ENCODE peak calls at places on chromosomes 3 and 15, in ten cellular contexts. J, W, M, B, F, D, E, C, L and Q are unnamed samples.

GRCh38 chr3:197701851-197702250 is 34.9 kb downstream of the RUBCN start:
- DNase-seq in J (no peak), W (no peak), M (no peak), B (no peak), F (no peak), D (no peak), E (no peak), C (no peak), L (no peak), Q (no peak)

GRCh38 chr3:36969540-36970432 is 23.1 kb downstream of the EPM2AIP1 start:
- DNase-seq in J (peak), W (peak), M (no peak), B (no peak), F (peak), D (peak), E (peak), C (peak), L (no peak), Q (peak)

GRCh38 chr3:129626744-129627349 is 20.4 kb upstream of the PLXND1 start:
- DNase-seq in J (peak), W (peak), M (peak), B (peak), F (peak), D (peak), E (peak), C (no peak), L (no peak), Q (no peak)

GRCh38 chr3:115403791-115404190 is 219.5 kb upstream of the GAP43 start:
- DNase-seq in J (no peak), W (no peak), M (no peak), B (no peak), F (peak), D (no peak), E (no peak), C (no peak), L (no peak), Q (no peak)

GRCh38 chr3:177610262-177610661 is 413.0 kb upstream of the TBL1XR1 start:
- DNase-seq in J (no peak), W (no peak), M (no peak), B (no peak), F (peak), D (no peak), E (no peak), C (no peak), L (no peak), Q (peak)

GRCh38 chr3:50350213-50350526 is 405 bp downstream of the NPRL2 start:
- DNase-seq in J (no peak), W (no peak), M (no peak), B (no peak), F (no peak), D (no peak), E (no peak), C (no peak), L (no peak), Q (no peak)

GRCh38 chr15:83380682-83381081 is 66.5 kb upstream of the SH3GL3 start:
- DNase-seq in J (peak), W (peak), M (no peak), B (peak), F (peak), D (no peak), E (peak), C (peak), L (no peak), Q (no peak)

GRCh38 chr3:141274411-141275031 is 42.9 kb downstream of the PXYLP1 start:
- DNase-seq in J (no peak), W (no peak), M (no peak), B (no peak), F (no peak), D (no peak), E (no peak), C (no peak), L (no peak), Q (no peak)

GRCh38 chr3:157081681-157082210 is 78.2 kb downstream of the CCNL1 start:
- DNase-seq in J (peak), W (peak), M (no peak), B (peak), F (peak), D (peak), E (peak), C (peak), L (peak), Q (peak)

GRCh38 chr3:179151474-179151873 is 3.3 kb downstream of the PIK3CA start:
- DNase-seq in J (no peak), W (no peak), M (no peak), B (no peak), F (no peak), D (no peak), E (no peak), C (no peak), L (no peak), Q (no peak)
- H3K4me3 ChIP-seq in J (no peak), W (no peak), M (no peak), B (no peak), F (no peak), D (no peak), E (no peak), C (no peak), L (no peak), Q (no peak)

DNA sequence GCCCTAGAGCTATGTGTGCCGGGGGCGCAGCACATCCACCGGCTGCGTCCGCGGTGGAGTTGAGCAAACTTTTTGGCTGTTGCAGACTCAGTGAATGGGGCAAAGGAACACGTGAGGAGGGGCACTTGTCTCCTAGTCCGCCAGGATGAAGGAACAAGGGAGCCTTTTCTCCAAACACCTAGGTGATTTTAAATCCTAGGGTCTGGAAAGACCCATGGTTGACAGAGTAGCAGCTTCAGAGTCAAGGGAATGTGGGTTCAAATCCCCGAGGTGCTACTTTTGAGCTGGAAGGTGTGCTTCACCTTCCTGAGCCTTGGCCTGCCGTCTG is 648 bp downstream of the ACAN start:
- DNase-seq in J (no peak), W (no peak), M (no peak), B (no peak), F (no peak), D (no peak), E (no peak), C (no peak), L (no peak), Q (no peak)
- H3K4me3 ChIP-seq in J (no peak), W (peak), M (peak), B (no peak), F (no peak), D (no peak), E (no peak), C (no peak), L (no peak), Q (peak)

GRCh38 chr3:6719999-6720398 is 140.9 kb upstream of the GRM7 start:
- DNase-seq in J (no peak), W (no peak), M (no peak), B (no peak), F (no peak), D (no peak), E (no peak), C (no peak), L (no peak), Q (no peak)

GRCh38 chr3:6717026-6717943 is 143.6 kb upstream of the GRM7 start:
- DNase-seq in J (no peak), W (no peak), M (no peak), B (no peak), F (no peak), D (no peak), E (no peak), C (no peak), L (no peak), Q (no peak)

GRCh38 chr3:6721496-6721895 is 139.4 kb upstream of the GRM7 start:
- DNase-seq in J (no peak), W (no peak), M (no peak), B (no peak), F (no peak), D (no peak), E (no peak), C (no peak), L (no peak), Q (no peak)

GRCh38 chr3:6716374-6716773 is 144.5 kb upstream of the GRM7 start:
- DNase-seq in J (no peak), W (no peak), M (no peak), B (no peak), F (no peak), D (no peak), E (no peak), C (no peak), L (no peak), Q (no peak)
- H3K4me3 ChIP-seq in J (no peak), W (no peak), M (no peak), B (no peak), F (no peak), D (no peak), E (no peak), C (no peak), L (no peak), Q (no peak)

GRCh38 chr3:29283297-29283681 is 2.4 kb downstream of the RBMS3 start:
- DNase-seq in J (no peak), W (peak), M (no peak), B (no peak), F (no peak), D (no peak), E (no peak), C (no peak), L (no peak), Q (no peak)
- H3K4me3 ChIP-seq in J (peak), W (peak), M (peak), B (peak), F (no peak), D (no peak), E (peak), C (peak), L (peak), Q (no peak)

GRCh38 chr3:73723596-73723995 is 98.9 kb upstream of the PDZRN3 start:
- DNase-seq in J (no peak), W (no peak), M (no peak), B (no peak), F (no peak), D (no peak), E (no peak), C (no peak), L (no peak), Q (no peak)

GRCh38 chr3:73718326-73719110 is 93.8 kb upstream of the PDZRN3 start:
- DNase-seq in J (no peak), W (no peak), M (no peak), B (no peak), F (no peak), D (no peak), E (peak), C (no peak), L (no peak), Q (no peak)

GRCh38 chr3:73719413-73719831 is 94.7 kb upstream of the PDZRN3 start:
- DNase-seq in J (no peak), W (peak), M (no peak), B (no peak), F (no peak), D (no peak), E (peak), C (no peak), L (peak), Q (no peak)

GRCh38 chr3:73716418-73716817 is 91.7 kb upstream of the PDZRN3 start:
- DNase-seq in J (no peak), W (peak), M (no peak), B (no peak), F (no peak), D (no peak), E (peak), C (no peak), L (peak), Q (no peak)

DNA sequence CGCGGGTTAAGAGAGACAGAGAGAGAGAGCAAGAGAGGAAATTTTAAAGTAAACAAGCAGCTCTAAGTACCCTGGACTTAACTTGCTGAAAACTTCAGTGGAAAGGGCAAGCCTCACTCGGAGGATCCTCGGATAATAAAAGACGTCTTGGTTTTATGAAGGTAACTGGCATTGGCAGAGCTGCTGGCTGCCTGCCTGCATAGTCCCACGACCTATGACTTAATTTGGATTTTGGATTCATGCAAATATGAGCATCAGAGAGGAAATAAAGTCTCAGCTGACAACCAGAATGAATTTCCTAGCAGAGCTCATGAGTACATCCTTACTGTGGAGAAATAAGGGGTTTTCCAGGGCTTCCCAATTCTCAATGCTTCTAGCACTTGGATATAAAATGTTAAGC is 95.1 kb upstream of the PDZRN3 start:
- DNase-seq in J (no peak), W (peak), M (no peak), B (peak), F (no peak), D (no peak), E (peak), C (no peak), L (peak), Q (no peak)
- H3K4me3 ChIP-seq in J (no peak), W (peak), M (peak), B (no peak), F (no peak), D (no peak), E (peak), C (no peak), L (no peak), Q (no peak)

GRCh38 chr3:9406856-9407626 is 9.6 kb downstream of the SETD5 start:
- DNase-seq in J (no peak), W (no peak), M (no peak), B (no peak), F (no peak), D (no peak), E (no peak), C (no peak), L (no peak), Q (no peak)

GRCh38 chr3:9405756-9406155 is 8.3 kb downstream of the SETD5 start:
- DNase-seq in J (no peak), W (no peak), M (no peak), B (no peak), F (no peak), D (no peak), E (no peak), C (no peak), L (no peak), Q (no peak)

GRCh38 chr3:9403463-9403862 is 6.0 kb downstream of the SETD5 start:
- DNase-seq in J (no peak), W (no peak), M (no peak), B (no peak), F (no peak), D (no peak), E (no peak), C (no peak), L (no peak), Q (no peak)

GRCh38 chr3:9402410-9403228 is 5.2 kb downstream of the SETD5 start:
- DNase-seq in J (no peak), W (peak), M (no peak), B (peak), F (peak), D (no peak), E (peak), C (no peak), L (no peak), Q (peak)

DNA sequence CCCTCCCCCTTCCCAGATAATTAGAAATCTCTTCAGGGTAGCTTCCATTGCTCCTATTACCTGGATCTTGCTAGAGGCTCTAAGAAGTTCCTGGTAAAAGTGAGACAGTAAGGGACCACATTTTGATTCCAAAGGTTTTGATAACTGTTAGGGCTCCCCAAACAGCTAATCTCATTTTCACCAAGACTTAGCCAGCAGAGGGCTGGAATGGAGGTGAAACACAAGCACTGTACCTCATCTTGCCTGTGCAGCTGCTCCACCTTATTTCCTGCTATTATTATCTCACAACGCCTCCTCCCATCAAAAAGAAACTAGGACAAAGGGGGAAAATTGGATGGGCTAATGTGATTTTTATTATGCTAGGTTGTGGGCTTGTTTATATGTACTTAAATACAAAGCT is 7.3 kb downstream of the SETD5 start:
- DNase-seq in J (peak), W (no peak), M (no peak), B (no peak), F (no peak), D (no peak), E (no peak), C (no peak), L (no peak), Q (no peak)
- H3K4me3 ChIP-seq in J (no peak), W (no peak), M (peak), B (no peak), F (no peak), D (no peak), E (no peak), C (no peak), L (no peak), Q (no peak)

GRCh38 chr3:170869240-170869592 is 779 bp downstream of the RPL22L1 start:
- DNase-seq in J (peak), W (no peak), M (no peak), B (peak), F (no peak), D (no peak), E (no peak), C (no peak), L (no peak), Q (no peak)

GRCh38 chr3:170868577-170869239 is 1.3 kb downstream of the RPL22L1 start:
- DNase-seq in J (no peak), W (no peak), M (no peak), B (no peak), F (no peak), D (no peak), E (no peak), C (no peak), L (no peak), Q (no peak)

GRCh38 chr3:170867143-170867542 is 2.9 kb downstream of the RPL22L1 start:
- DNase-seq in J (no peak), W (peak), M (no peak), B (no peak), F (peak), D (no peak), E (no peak), C (no peak), L (no peak), Q (no peak)

GRCh38 chr3:170866499-170866898 is 3.5 kb downstream of the RPL22L1 start:
- DNase-seq in J (no peak), W (no peak), M (no peak), B (no peak), F (no peak), D (no peak), E (no peak), C (no peak), L (no peak), Q (no peak)

GRCh38 chr3:170867552-170867951 is 2.4 kb downstream of the RPL22L1 start:
- DNase-seq in J (no peak), W (no peak), M (no peak), B (no peak), F (no peak), D (no peak), E (no peak), C (no peak), L (no peak), Q (no peak)
- H3K4me3 ChIP-seq in J (no peak), W (peak), M (no peak), B (no peak), F (peak), D (no peak), E (peak), C (no peak), L (no peak), Q (no peak)

GRCh38 chr15:72227192-72227586 is 3.8 kb downstream of the PKM start:
- DNase-seq in J (peak), W (peak), M (no peak), B (peak), F (peak), D (no peak), E (peak), C (peak), L (peak), Q (no peak)
- H3K4me3 ChIP-seq in J (no peak), W (peak), M (peak), B (peak), F (no peak), D (no peak), E (peak), C (peak), L (peak), Q (no peak)